ENCODE peak calls at places on chromosomes 7 and 10, in five cellular contexts. T is HFF-Myc, P is tibial artery, B is foreskin fibroblast, W is brain microvascular endothelial cell. H is an unnamed sample.

GRCh38 chr7:94375167-94375566 is 19.5 kb upstream of the COL1A2 start:
- DNase-seq in T (peak; percentile 86), P (peak; percentile 70), B (peak; percentile 97), W (peak; percentile 94), H (no peak)

GRCh38 chr7:74388880-74389415 is 64.8 kb upstream of the GTF2IRD1 start:
- DNase-seq in T (no peak), P (no peak), B (no peak), W (no peak), H (no peak)

GRCh38 chr10:126001579-126001978 is 105.2 kb downstream of the FANK1 start:
- DNase-seq in T (no peak), P (no peak), B (peak; percentile 43), W (no peak), H (no peak)

GRCh38 chr7:37916673-37917660 is at the start of gene SFRP4:
- DNase-seq in T (no peak), P (peak; percentile 69), B (peak; percentile 74), W (peak; percentile 65), H (no peak)

GRCh38 chr7:39186671-39187070 is 209.0 kb downstream of the POU6F2 start:
- DNase-seq in T (no peak), P (no peak), B (no peak), W (no peak), H (no peak)

GRCh38 chr10:4243651-4244050 is 458.6 kb upstream of the KLF6 start:
- DNase-seq in T (peak; percentile 94), P (peak; percentile 58), B (peak; percentile 96), W (peak; percentile 98), H (peak; percentile 83)

GRCh38 chr7:29230871-29231345 is 36.3 kb downstream of the CHN2 start:
- DNase-seq in T (no peak), P (no peak), B (no peak), W (no peak), H (no peak)

GRCh38 chr10:51311232-51311631 is 236.9 kb downstream of the PRKG1 start:
- DNase-seq in T (no peak), P (no peak), B (peak; percentile 42), W (no peak), H (no peak)

GRCh38 chr7:73717991-73718405 is 1.5 kb downstream of the STX1A start:
- DNase-seq in T (peak; percentile 53), P (no peak), B (peak; percentile 96), W (peak; percentile 94), H (no peak)

GRCh38 chr7:47265621-47266020 is 316.3 kb downstream of the TNS3 start:
- DNase-seq in T (no peak), P (no peak), B (no peak), W (no peak), H (no peak)

GRCh38 chr7:47267346-47267745 is 314.6 kb downstream of the TNS3 start:
- DNase-seq in T (no peak), P (no peak), B (no peak), W (no peak), H (no peak)

GRCh38 chr7:47266131-47266706 is 315.7 kb downstream of the TNS3 start:
- DNase-seq in T (no peak), P (peak; percentile 48), B (peak; percentile 82), W (peak; percentile 55), H (peak; percentile 43)

GRCh38 chr7:47268826-47269465 is 313.0 kb downstream of the TNS3 start:
- DNase-seq in T (no peak), P (no peak), B (no peak), W (no peak), H (no peak)

DNA sequence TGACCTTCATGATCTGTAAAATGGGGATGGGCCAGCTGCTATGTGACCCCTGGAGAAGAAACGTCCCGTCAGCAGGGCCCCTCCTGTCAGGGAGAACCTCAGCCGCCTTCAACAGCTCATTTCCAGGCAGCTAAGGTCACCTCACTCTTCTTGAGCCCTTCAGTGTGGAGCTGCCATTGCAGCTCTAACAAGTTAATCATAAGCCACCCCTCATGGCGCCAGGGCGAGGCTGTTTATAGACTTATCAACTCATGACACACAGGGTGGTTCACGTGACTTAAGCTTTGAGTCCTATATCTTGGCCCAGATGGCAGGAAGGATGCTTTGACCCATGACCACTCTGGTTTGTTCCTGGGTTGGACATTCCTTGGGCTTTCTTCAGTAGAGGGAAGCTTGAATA is 315.1 kb downstream of the TNS3 start:
- DNase-seq in T (no peak), P (no peak), B (peak; percentile 44), W (peak; percentile 11), H (peak; percentile 93)
- H3K4me3 ChIP-seq in T (no peak overlapping the region), P (no peak overlapping the region), B (no peak overlapping the region), W (no peak overlapping the region), H (peak overlapping the region; percentile 5)

DNA sequence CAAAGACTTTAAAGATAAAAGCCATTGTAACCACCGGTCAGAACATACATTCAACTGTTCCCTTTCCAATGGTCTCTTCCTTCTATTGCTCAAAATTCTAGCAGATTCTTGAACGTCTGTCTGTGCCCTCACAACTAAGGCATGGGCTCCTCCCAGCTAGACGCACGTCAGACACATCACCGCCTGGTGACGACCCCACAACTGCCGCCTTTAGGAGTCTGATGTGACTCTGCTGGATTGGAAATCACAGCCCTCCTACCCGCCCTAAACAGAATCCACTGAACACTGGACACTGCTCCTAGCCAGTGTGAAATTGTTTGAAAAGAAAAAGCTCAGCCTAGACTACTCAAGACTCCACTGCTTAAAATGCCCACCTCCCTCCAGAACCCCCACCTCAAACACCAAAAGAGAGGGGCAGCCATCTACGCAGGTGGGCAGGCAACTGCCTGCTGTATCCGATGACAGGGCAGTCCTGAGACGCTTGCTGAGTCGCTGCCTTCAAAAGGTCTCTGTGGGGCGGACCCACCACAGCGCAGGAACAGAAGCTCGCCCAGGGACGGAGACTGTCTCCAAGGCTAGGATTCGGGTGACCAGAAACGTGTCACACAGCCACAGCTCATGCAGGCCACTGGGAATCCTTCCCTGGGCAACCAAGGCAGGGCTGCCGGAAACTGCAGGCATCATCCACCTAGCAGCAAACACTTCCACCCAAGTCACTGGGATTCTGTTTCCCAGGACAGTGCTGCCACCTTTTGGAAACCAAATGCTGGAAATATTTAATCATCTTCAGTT is 34.7 kb downstream of the GSDME start:
- DNase-seq in T (no peak), P (no peak), B (peak; percentile 63), W (peak; percentile 24), H (no peak)
- TF ChIP-seq CTCF in T (peak; percentile 32), P (no peak), B (peak; percentile 36), W (peak; percentile 59), H (peak; percentile 48)

GRCh38 chr7:98870071-98870651 is 347 bp upstream of the TMEM130 start:
- DNase-seq in T (no peak), P (peak; percentile 33), B (peak; percentile 72), W (no peak), H (no peak)

GRCh38 chr7:98868450-98868849 is 1.4 kb downstream of the TMEM130 start:
- DNase-seq in T (no peak), P (no peak), B (no peak), W (no peak), H (no peak)

GRCh38 chr7:98869374-98870070 is at the start of gene TMEM130:
- DNase-seq in T (no peak), P (no peak), B (peak; percentile 45), W (no peak), H (no peak)

GRCh38 chr7:98867271-98867701 is 2.5 kb downstream of the TMEM130 start:
- DNase-seq in T (no peak), P (no peak), B (peak; percentile 36), W (no peak), H (no peak)

DNA sequence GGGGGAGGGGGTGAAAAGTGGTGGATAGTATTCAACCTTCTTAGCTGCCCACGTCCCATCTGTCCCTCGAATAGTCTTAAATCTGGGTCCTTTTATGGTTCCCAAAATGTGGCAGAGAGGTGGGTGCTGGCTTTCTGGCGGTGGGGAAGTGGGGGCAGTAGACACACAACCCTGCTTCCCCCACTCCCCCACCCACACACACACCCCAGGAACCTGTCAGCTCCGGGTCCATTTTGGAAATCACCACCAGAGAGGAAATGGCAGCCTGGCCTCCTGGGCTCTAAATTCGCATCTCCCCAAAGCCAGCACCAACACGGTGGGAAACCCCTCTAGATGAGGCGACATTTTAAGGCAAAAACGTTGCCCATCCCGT is 827 bp downstream of the TMEM130 start:
- DNase-seq in T (no peak), P (no peak), B (no peak), W (no peak), H (no peak)
- H3K4me3 ChIP-seq in T (peak overlapping the region; percentile 42), P (peak overlapping the region; percentile 69), B (peak overlapping the region; percentile 49), W (no peak overlapping the region), H (no peak overlapping the region)

GRCh38 chr10:74081192-74081803 is 69.3 kb downstream of the AP3M1 start:
- DNase-seq in T (no peak), P (peak; percentile 35), B (peak; percentile 81), W (peak; percentile 49), H (no peak)
- TF ChIP-seq CTCF in T (peak; percentile 77), P (peak; percentile 76), B (peak; percentile 81), W (peak; percentile 84), H (peak; percentile 91)

GRCh38 chr10:71888248-71888622 is 37.2 kb upstream of the PSAP start:
- DNase-seq in T (no peak), P (no peak), B (peak; percentile 17), W (no peak), H (no peak)
- H3K4me3 ChIP-seq in T (peak overlapping the region; percentile 51), P (peak overlapping the region; percentile 57), B (peak overlapping the region; percentile 64), W (peak overlapping the region; percentile 58), H (peak overlapping the region; percentile 71)